ENCODE peak calls at places on chromosomes 1 and 21, in four cellular contexts. One of them, this sample, is unnamed.

GRCh38 chr1:201418461-201418860 is 3.1 kb downstream of the TNNI1 start:
- DNase-seq in germinal center: no peak
- DNase-seq in activated T-cell treated with anti-CD3 and anti-CD28 coated beads for 1 hour: no peak
- DNase-seq in NCI-H1105: no peak
- DNase-seq in this sample: no peak

GRCh38 chr1:213997031-213997771 is 9.4 kb downstream of the PROX1 start:
- DNase-seq in germinal center: no peak
- DNase-seq in activated T-cell treated with anti-CD3 and anti-CD28 coated beads for 1 hour: no peak
- DNase-seq in NCI-H1105: no peak
- DNase-seq in this sample: no peak

GRCh38 chr1:229438021-229438420 is 4.1 kb upstream of the ACTA1 start:
- DNase-seq in germinal center: no peak
- DNase-seq in activated T-cell treated with anti-CD3 and anti-CD28 coated beads for 1 hour: no peak
- DNase-seq in NCI-H1105: no peak
- DNase-seq in this sample: no peak

GRCh38 chr1:224726783-224727182 is 110.7 kb downstream of the CNIH3 start:
- DNase-seq in germinal center: no peak
- DNase-seq in activated T-cell treated with anti-CD3 and anti-CD28 coated beads for 1 hour: no peak
- DNase-seq in NCI-H1105: no peak
- DNase-seq in this sample: no peak

GRCh38 chr1:67630438-67631045 is 54.5 kb upstream of the GADD45A start:
- DNase-seq in germinal center: no peak
- DNase-seq in activated T-cell treated with anti-CD3 and anti-CD28 coated beads for 1 hour: no peak
- DNase-seq in NCI-H1105: no peak
- DNase-seq in this sample: no peak

GRCh38 chr1:8439015-8439702 is 121.2 kb downstream of the SLC45A1 start:
- DNase-seq in germinal center: peak; percentile 67
- DNase-seq in activated T-cell treated with anti-CD3 and anti-CD28 coated beads for 1 hour: no peak
- DNase-seq in NCI-H1105: peak; percentile 87
- DNase-seq in this sample: no peak

GRCh38 chr21:45204395-45204794 is 83.3 kb downstream of the POFUT2 start:
- DNase-seq in germinal center: no peak
- DNase-seq in activated T-cell treated with anti-CD3 and anti-CD28 coated beads for 1 hour: no peak
- DNase-seq in NCI-H1105: no peak
- DNase-seq in this sample: no peak

GRCh38 chr21:19228241-19228640 is 824.7 kb upstream of the TMPRSS15 start:
- DNase-seq in germinal center: no peak
- DNase-seq in activated T-cell treated with anti-CD3 and anti-CD28 coated beads for 1 hour: no peak
- DNase-seq in NCI-H1105: peak; percentile 85
- DNase-seq in this sample: no peak

GRCh38 chr1:206753141-206753540 is 17.4 kb upstream of the IL19 start:
- DNase-seq in germinal center: no peak
- DNase-seq in activated T-cell treated with anti-CD3 and anti-CD28 coated beads for 1 hour: no peak
- DNase-seq in NCI-H1105: no peak
- DNase-seq in this sample: no peak

GRCh38 chr21:22791986-22792560 is 1793.9 kb downstream of the NCAM2 start:
- DNase-seq in germinal center: peak; percentile 8
- DNase-seq in activated T-cell treated with anti-CD3 and anti-CD28 coated beads for 1 hour: no peak
- DNase-seq in NCI-H1105: peak; percentile 50
- DNase-seq in this sample: no peak

GRCh38 chr1:15106608-15107007 is 46.9 kb upstream of the TMEM51 start:
- DNase-seq in germinal center: no peak
- DNase-seq in activated T-cell treated with anti-CD3 and anti-CD28 coated beads for 1 hour: no peak
- DNase-seq in NCI-H1105: no peak
- DNase-seq in this sample: no peak